ENCODE peak calls at places on chromosomes 1 and 21, in seven cellular contexts. X is heart left ventricle, N is HCT116, S is vagina, T is HepG2, B is upper lobe of left lung, O is spleen. Q is an unnamed sample.

GRCh38 chr1:235972316-235973090 is 92.4 kb downstream of the NID1 start:
- DNase-seq in X (no peak), N (no peak), S (no peak), T (no peak), B (no peak), O (no peak), Q (no peak)

GRCh38 chr1:113615425-113615824 is 143.9 kb downstream of the PHTF1 start:
- DNase-seq in X (no peak), N (no peak), S (no peak), T (no peak), B (no peak), O (no peak), Q (no peak)

GRCh38 chr1:156347337-156347736 is 9.0 kb downstream of the TSACC start:
- DNase-seq in X (no peak), N (no peak), S (no peak), T (no peak), B (no peak), O (no peak), Q (no peak)

GRCh38 chr1:117632269-117633067 is 26.6 kb downstream of the TENT5C start:
- DNase-seq in X (no peak), N (no peak), S (no peak), T (no peak), B (peak; percentile 59), O (peak; percentile 30), Q (no peak)

GRCh38 chr1:117754061-117754969 is 148.5 kb downstream of the TENT5C start:
- DNase-seq in X (peak; percentile 47), N (peak; percentile 52), S (no peak), T (peak; percentile 50), B (peak; percentile 57), O (no peak), Q (peak; percentile 59)

GRCh38 chr1:30697977-30698376 is 25.4 kb downstream of the MATN1 start:
- DNase-seq in X (peak; percentile 27), N (no peak), S (no peak), T (no peak), B (no peak), O (no peak), Q (no peak)

GRCh38 chr1:83516369-83516768 is 482.6 kb downstream of the TTLL7 start:
- DNase-seq in X (no peak), N (no peak), S (no peak), T (no peak), B (no peak), O (no peak), Q (no peak)

GRCh38 chr1:67970088-67970487 is 80.3 kb downstream of the DIRAS3 start:
- DNase-seq in X (no peak), N (peak; percentile 63), S (no peak), T (no peak), B (no peak), O (no peak), Q (no peak)

GRCh38 chr1:43452789-43453441 is 816 bp downstream of the HYI start:
- DNase-seq in X (no peak), N (no peak), S (peak; percentile 89), T (no peak), B (peak; percentile 61), O (no peak), Q (peak; percentile 86)

GRCh38 chr1:217343907-217344306 is 287.0 kb downstream of the GPATCH2 start:
- DNase-seq in X (no peak), N (no peak), S (no peak), T (no peak), B (no peak), O (no peak), Q (no peak)

GRCh38 chr1:48026275-48026674 is 29.1 kb upstream of the TRABD2B start:
- DNase-seq in X (no peak), N (no peak), S (no peak), T (no peak), B (no peak), O (no peak), Q (peak; percentile 43)

GRCh38 chr21:46180778-46181391 is 3.4 kb downstream of the SPATC1L start:
- DNase-seq in X (no peak), N (no peak), S (no peak), T (no peak), B (no peak), O (peak; percentile 71), Q (no peak)

GRCh38 chr1:215128514-215128913 is 46.0 kb downstream of the KCNK2 start:
- DNase-seq in X (no peak), N (no peak), S (no peak), T (no peak), B (no peak), O (no peak), Q (no peak)

GRCh38 chr1:165365344-165365743 is 8.8 kb upstream of the LMX1A start:
- DNase-seq in X (no peak), N (no peak), S (no peak), T (no peak), B (no peak), O (no peak), Q (no peak)

GRCh38 chr1:201870397-201870796 is 18.3 kb upstream of the SHISA4 start:
- DNase-seq in X (no peak), N (no peak), S (no peak), T (no peak), B (no peak), O (no peak), Q (no peak)

GRCh38 chr1:17021896-17022295 is 10.2 kb upstream of the ATP13A2 start:
- DNase-seq in X (no peak), N (no peak), S (no peak), T (no peak), B (no peak), O (no peak), Q (no peak)

GRCh38 chr1:201648911-201649775 is 110.2 kb downstream of the NAV1 start:
- DNase-seq in X (no peak), N (no peak), S (no peak), T (no peak), B (no peak), O (no peak), Q (peak; percentile 87)

GRCh38 chr1:9689971-9690381 is 38.4 kb downstream of the PIK3CD start:
- DNase-seq in X (peak; percentile 35), N (no peak), S (no peak), T (no peak), B (no peak), O (peak; percentile 85), Q (peak; percentile 86)

GRCh38 chr1:1024421-1025415 is 4.8 kb downstream of the AGRN start:
- DNase-seq in X (no peak), N (peak; percentile 51), S (no peak), T (peak; percentile 56), B (peak; percentile 82), O (no peak), Q (no peak)

GRCh38 chr1:245079021-245079609 is 75.7 kb upstream of the KIF26B start:
- DNase-seq in X (no peak), N (peak; percentile 57), S (no peak), T (peak; percentile 29), B (no peak), O (no peak), Q (no peak)

GRCh38 chr1:39151267-39151666 is 53.2 kb upstream of the MACF1 start:
- DNase-seq in X (no peak), N (no peak), S (no peak), T (no peak), B (no peak), O (no peak), Q (no peak)

GRCh38 chr1:215081566-215082531 is 688 bp upstream of the KCNK2 start:
- DNase-seq in X (no peak), N (no peak), S (no peak), T (no peak), B (no peak), O (peak; percentile 62), Q (no peak)

GRCh38 chr1:13619909-13620308 is 36.3 kb downstream of the PDPN start:
- DNase-seq in X (no peak), N (no peak), S (peak; percentile 98), T (no peak), B (no peak), O (no peak), Q (no peak)

GRCh38 chr1:199931666-199932377 is 95.7 kb upstream of the NR5A2 start:
- DNase-seq in X (no peak), N (no peak), S (no peak), T (peak; percentile 30), B (peak; percentile 36), O (no peak), Q (no peak)

GRCh38 chr1:199937161-199937560 is 90.3 kb upstream of the NR5A2 start:
- DNase-seq in X (no peak), N (no peak), S (no peak), T (no peak), B (no peak), O (no peak), Q (no peak)

GRCh38 chr1:199929556-199929955 is 98.0 kb upstream of the NR5A2 start:
- DNase-seq in X (no peak), N (no peak), S (no peak), T (no peak), B (no peak), O (no peak), Q (no peak)

GRCh38 chr1:199932462-199932861 is 95.0 kb upstream of the NR5A2 start:
- DNase-seq in X (no peak), N (no peak), S (no peak), T (no peak), B (no peak), O (no peak), Q (no peak)
- H3K4me3 ChIP-seq in X (no peak overlapping the region), N (no peak overlapping the region), S (no peak overlapping the region), T (peak overlapping the region; percentile 44), B (peak overlapping the region; percentile 21), O (no peak overlapping the region), Q (no peak overlapping the region)

GRCh38 chr21:32789709-32790108 is 18.2 kb upstream of the PAXBP1 start:
- DNase-seq in X (no peak), N (no peak), S (no peak), T (no peak), B (no peak), O (no peak), Q (no peak)
- TF ChIP-seq POLR2A in X (no peak), N (no peak), S (no peak), T (no peak), B (no peak), O (no peak), Q (no peak)

GRCh38 chr1:36322786-36323635 is 434 bp downstream of the EVA1B start:
- DNase-seq in X (peak; percentile 72), N (no peak), S (no peak), T (no peak), B (no peak), O (peak; percentile 88), Q (peak; percentile 91)

GRCh38 chr1:36322085-36322785 is 1.2 kb downstream of the EVA1B start:
- DNase-seq in X (no peak), N (no peak), S (no peak), T (no peak), B (no peak), O (peak; percentile 74), Q (no peak)

GRCh38 chr1:36320767-36321118 is 2.7 kb downstream of the EVA1B start:
- DNase-seq in X (no peak), N (no peak), S (no peak), T (no peak), B (no peak), O (peak; percentile 81), Q (no peak)

GRCh38 chr1:36321119-36321951 is 2.1 kb downstream of the EVA1B start:
- DNase-seq in X (peak; percentile 89), N (peak; percentile 77), S (no peak), T (no peak), B (peak; percentile 63), O (peak; percentile 87), Q (peak; percentile 96)

GRCh38 chr1:36320291-36320758 is 3.1 kb downstream of the EVA1B start:
- DNase-seq in X (no peak), N (no peak), S (no peak), T (no peak), B (no peak), O (no peak), Q (no peak)
- H3K4me3 ChIP-seq in X (no peak overlapping the region), N (peak overlapping the region; percentile 58), S (peak overlapping the region; percentile 77), T (no peak overlapping the region), B (peak overlapping the region; percentile 95), O (peak overlapping the region; percentile 62), Q (no peak overlapping the region)

GRCh38 chr1:72526926-72527325 is 244.6 kb upstream of the NEGR1 start:
- DNase-seq in X (no peak), N (no peak), S (no peak), T (no peak), B (no peak), O (no peak), Q (no peak)
- TF ChIP-seq POLR2A in X (no peak), N (no peak), S (no peak), T (no peak), B (no peak), O (no peak), Q (no peak)

Q was measured in lower leg skin.